ENCODE peak calls at places on chromosome 13, in six cellular contexts. A, G, C, P, X and T are unnamed samples.

GRCh38 chr13:80100636-80101035 is 240.3 kb downstream of the SPRY2 start:
- DNase-seq in A (no peak), G (no peak), C (no peak), P (no peak), X (no peak), T (no peak)

GRCh38 chr13:105177265-105177900 is 1358.1 kb downstream of the EFNB2 start:
- DNase-seq in A (no peak), G (no peak), C (no peak), P (no peak), X (no peak), T (no peak)

GRCh38 chr13:99289674-99290337 is 17.4 kb downstream of the GPR183 start:
- DNase-seq in A (no peak), G (no peak), C (no peak), P (no peak), X (no peak), T (no peak)

GRCh38 chr13:40187324-40187795 is 479.1 kb downstream of the FOXO1 start:
- DNase-seq in A (no peak), G (no peak), C (no peak), P (no peak), X (no peak), T (no peak)

GRCh38 chr13:104034891-104035290 is 968.7 kb upstream of the SLC10A2 start:
- DNase-seq in A (no peak), G (no peak), C (no peak), P (no peak), X (no peak), T (no peak)

GRCh38 chr13:25901460-25902376 is 150.1 kb downstream of the SHISA2 start:
- DNase-seq in A (no peak), G (no peak), C (no peak), P (peak), X (no peak), T (no peak)

GRCh38 chr13:30147380-30147779 is 160.0 kb downstream of the KATNAL1 start:
- DNase-seq in A (no peak), G (no peak), C (no peak), P (no peak), X (no peak), T (no peak)

GRCh38 chr13:59834801-59835200 is 328.9 kb downstream of the DIAPH3 start:
- DNase-seq in A (no peak), G (no peak), C (no peak), P (no peak), X (no peak), T (no peak)

GRCh38 chr13:21361123-21361522 is 98.0 kb downstream of the ZDHHC20 start:
- DNase-seq in A (no peak), G (no peak), C (no peak), P (no peak), X (no peak), T (no peak)

GRCh38 chr13:106858910-106859309 is 291.0 kb upstream of the ARGLU1 start:
- DNase-seq in A (no peak), G (no peak), C (no peak), P (no peak), X (no peak), T (no peak)

GRCh38 chr13:40756042-40756441 is 14.9 kb downstream of the MRPS31 start:
- DNase-seq in A (no peak), G (no peak), C (no peak), P (no peak), X (no peak), T (no peak)

GRCh38 chr13:27621366-27622101 is at the start of gene POLR1D:
- DNase-seq in A (peak), G (peak), C (peak), P (peak), X (peak), T (peak)

GRCh38 chr13:60572003-60572792 is 175.2 kb downstream of the TDRD3 start:
- DNase-seq in A (no peak), G (no peak), C (no peak), P (no peak), X (no peak), T (no peak)

GRCh38 chr13:20815469-20815868 is 41.7 kb upstream of the EEF1AKMT1 start:
- DNase-seq in A (no peak), G (no peak), C (no peak), P (no peak), X (no peak), T (no peak)

GRCh38 chr13:50319603-50320296 is 304.5 kb downstream of the KCNRG start:
- DNase-seq in A (no peak), G (no peak), C (no peak), P (no peak), X (no peak), T (no peak)

GRCh38 chr13:44734204-44734707 is 158.1 kb upstream of the TSC22D1 start:
- DNase-seq in A (no peak), G (no peak), C (no peak), P (no peak), X (no peak), T (peak)

GRCh38 chr13:96650301-96650886 is 343.9 kb downstream of the OXGR1 start:
- DNase-seq in A (no peak), G (no peak), C (no peak), P (peak), X (no peak), T (no peak)

GRCh38 chr13:79455331-79455730 is 25.6 kb upstream of the NDFIP2 start:
- DNase-seq in A (no peak), G (no peak), C (no peak), P (no peak), X (no peak), T (no peak)

GRCh38 chr13:77781804-77782203 is 84.3 kb downstream of the SLAIN1 start:
- DNase-seq in A (no peak), G (no peak), C (no peak), P (no peak), X (no peak), T (no peak)

GRCh38 chr13:21917046-21918010 is 246.5 kb downstream of the FGF9 start:
- DNase-seq in A (no peak), G (no peak), C (no peak), P (no peak), X (no peak), T (no peak)

GRCh38 chr13:47521895-47522487 is 479.1 kb downstream of the SUCLA2 start:
- DNase-seq in A (no peak), G (no peak), C (no peak), P (no peak), X (no peak), T (no peak)

GRCh38 chr13:42876810-42877550 is 95.6 kb downstream of the FAM216B start:
- DNase-seq in A (no peak), G (no peak), C (no peak), P (no peak), X (no peak), T (no peak)

GRCh38 chr13:28464861-28465260 is 30.1 kb downstream of the FLT1 start:
- DNase-seq in A (no peak), G (no peak), C (no peak), P (no peak), X (no peak), T (no peak)

GRCh38 chr13:105139380-105140285 is 1395.8 kb downstream of the EFNB2 start:
- DNase-seq in A (no peak), G (no peak), C (peak), P (peak), X (no peak), T (peak)

GRCh38 chr13:28626266-28626665 is 32.7 kb upstream of the POMP start:
- DNase-seq in A (no peak), G (no peak), C (no peak), P (no peak), X (no peak), T (no peak)

GRCh38 chr13:78022164-78022877 is 103.7 kb upstream of the EDNRB start:
- DNase-seq in A (no peak), G (no peak), C (no peak), P (peak), X (no peak), T (peak)

GRCh38 chr13:112013665-112014064 is 53.3 kb upstream of the SOX1 start:
- DNase-seq in A (no peak), G (no peak), C (no peak), P (no peak), X (no peak), T (no peak)

GRCh38 chr13:24016046-24016445 is 118.7 kb upstream of the C1QTNF9B start:
- DNase-seq in A (no peak), G (no peak), C (no peak), P (no peak), X (no peak), T (no peak)

GRCh38 chr13:51620165-51620983 is 36.1 kb downstream of the WDFY2 start:
- DNase-seq in A (no peak), G (no peak), C (no peak), P (no peak), X (no peak), T (no peak)
- TF ChIP-seq EP300 in A (no peak), G (no peak), C (no peak), P (no peak), X (no peak), T (no peak)

DNA sequence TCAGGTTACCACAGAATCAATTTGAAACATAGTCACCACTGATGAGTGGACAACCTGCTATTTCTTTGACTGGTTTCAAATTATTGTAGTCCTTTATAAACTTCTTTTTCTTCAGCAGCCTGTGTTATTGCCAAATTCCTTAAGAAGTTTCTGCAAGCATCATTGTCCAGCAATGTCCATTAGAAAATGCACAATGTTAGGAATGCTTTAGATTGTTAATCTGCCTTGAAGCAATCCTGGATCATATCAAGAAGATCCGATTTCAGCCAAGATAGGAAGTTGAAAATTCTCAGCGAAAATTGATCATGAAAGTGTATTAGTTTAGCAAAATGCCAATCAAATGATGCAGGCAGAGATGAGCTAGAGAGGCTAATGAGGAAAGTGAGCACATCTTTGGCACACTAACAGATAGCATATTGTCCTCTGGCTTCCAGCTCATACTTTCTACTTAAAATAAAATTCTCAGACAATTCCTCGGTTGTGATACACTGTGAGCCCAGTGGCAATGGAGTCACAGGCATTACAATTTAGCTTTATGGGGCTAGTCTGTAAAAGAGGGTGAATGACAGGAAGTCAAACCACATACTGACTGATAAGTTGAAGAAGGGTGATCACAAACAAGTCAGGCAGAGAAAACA is 270.5 kb downstream of the SLITRK6 start:
- DNase-seq in A (no peak), G (no peak), C (no peak), P (no peak), X (no peak), T (no peak)
- TF ChIP-seq EP300 in A (no peak), G (no peak), C (no peak), P (no peak), X (no peak), T (no peak)

DNA sequence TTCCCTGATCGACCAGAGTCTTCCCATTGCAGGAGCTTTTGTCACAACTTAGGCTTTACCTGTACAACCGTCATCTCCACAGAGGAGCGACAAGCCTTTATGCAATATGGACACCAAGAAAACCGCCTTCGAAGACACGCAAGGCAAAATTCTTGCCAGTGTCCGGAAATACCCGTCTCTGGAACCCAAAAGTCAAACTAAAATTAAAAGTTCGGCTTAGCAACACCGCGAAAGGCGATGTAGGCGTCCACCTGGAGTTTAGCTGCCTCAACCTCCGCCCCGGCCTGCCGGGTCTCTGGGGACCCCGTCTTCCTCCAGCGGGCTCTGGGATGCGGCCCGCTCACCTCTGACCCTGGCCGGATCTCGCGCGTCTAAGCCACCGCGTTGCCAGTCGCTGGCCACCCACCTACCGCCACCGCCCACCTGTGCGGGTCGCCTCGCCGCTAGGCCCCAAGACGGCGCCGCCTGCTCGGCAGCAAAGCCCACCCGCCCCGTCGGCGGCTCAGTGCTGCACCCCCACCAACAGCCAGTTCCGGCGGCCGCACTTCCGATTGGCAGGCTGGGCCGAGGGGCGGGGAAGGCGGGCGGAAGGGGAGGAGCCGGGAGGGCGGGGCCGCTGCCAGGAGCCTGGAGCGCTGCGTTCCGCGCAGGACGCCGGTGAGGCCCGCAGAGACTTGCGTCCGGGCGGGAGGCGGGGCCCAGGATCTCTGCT is at the start of gene SUPT20H:
- DNase-seq in A (peak), G (peak), C (peak), P (peak), X (peak), T (peak)
- TF ChIP-seq EP300 in A (no peak), G (no peak), C (no peak), P (no peak), X (no peak), T (peak)

DNA sequence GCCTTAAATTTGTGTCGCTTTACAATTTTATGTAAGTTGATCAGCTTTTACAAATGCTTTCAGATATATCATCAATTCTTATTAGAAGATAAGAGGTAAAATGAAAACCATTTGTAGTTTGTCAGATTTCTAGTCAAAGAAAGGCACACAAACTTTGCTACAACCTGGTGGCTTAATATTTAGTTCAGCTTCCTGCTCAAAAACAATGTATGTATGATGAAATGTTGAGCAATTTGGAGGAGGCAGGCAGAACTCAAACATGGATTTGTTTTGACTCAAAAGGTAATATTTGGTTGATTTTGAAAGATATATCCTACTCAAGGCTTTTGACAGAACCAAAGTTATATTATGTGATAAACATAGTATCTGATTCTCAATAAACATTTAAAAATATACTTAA is 24.2 kb downstream of the NEK5 start:
- DNase-seq in A (no peak), G (no peak), C (no peak), P (no peak), X (no peak), T (no peak)
- TF ChIP-seq EP300 in A (no peak), G (no peak), C (no peak), P (no peak), X (no peak), T (no peak)

GRCh38 chr13:51717786-51718398 is 86.1 kb downstream of the DHRS12 start:
- DNase-seq in A (no peak), G (no peak), C (no peak), P (no peak), X (no peak), T (no peak)
- TF ChIP-seq EP300 in A (no peak), G (no peak), C (no peak), P (no peak), X (no peak), T (no peak)

GRCh38 chr13:110343241-110343865 is 36.3 kb downstream of the COL4A2 start:
- DNase-seq in A (no peak), G (no peak), C (peak), P (no peak), X (no peak), T (no peak)
- TF ChIP-seq EP300 in A (no peak), G (no peak), C (peak), P (no peak), X (peak), T (peak)

GRCh38 chr13:90760639-90761038 is 586.8 kb upstream of the MIR17HG start:
- DNase-seq in A (no peak), G (no peak), C (no peak), P (no peak), X (no peak), T (no peak)
- TF ChIP-seq EP300 in A (no peak), G (no peak), C (no peak), P (no peak), X (no peak), T (no peak)

DNA sequence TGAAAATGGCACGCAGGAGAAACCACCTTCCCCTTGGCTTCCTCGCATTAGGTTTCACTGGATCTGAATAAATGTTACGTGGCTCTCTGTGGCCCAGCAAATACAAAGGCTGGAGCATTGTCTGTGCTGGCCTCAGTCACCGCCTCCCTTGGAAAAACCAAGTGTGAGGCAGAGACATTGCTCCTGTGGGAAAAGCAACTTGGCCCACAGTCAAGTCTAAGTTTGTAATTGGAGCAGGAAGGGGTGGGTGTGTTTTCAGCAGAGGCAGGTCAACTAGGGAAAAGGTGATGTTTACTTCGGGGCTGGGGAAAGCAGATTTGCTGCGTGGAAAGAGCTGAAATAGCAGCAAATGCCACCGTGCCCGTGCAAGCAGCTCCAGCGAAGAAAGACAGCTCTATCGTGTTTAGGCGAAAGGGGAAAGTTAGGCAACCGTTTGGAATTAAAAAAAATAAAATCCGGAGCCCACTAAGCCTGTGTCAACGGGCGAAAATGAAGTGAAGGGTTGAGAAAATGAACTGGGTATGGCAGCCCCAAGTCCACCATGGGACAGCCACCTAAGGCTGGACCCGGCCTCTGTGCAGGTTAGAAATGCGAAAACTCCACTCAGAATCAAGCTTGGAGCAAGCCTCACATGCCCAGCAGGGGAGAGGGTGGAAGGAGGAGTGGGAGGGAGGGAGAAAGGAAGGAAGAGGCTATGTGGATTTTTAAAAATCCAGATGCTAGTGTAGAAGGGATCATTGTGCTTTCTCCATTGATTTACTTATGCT is 101.4 kb downstream of the IRS2 start:
- DNase-seq in A (no peak), G (peak), C (no peak), P (no peak), X (no peak), T (peak)
- TF ChIP-seq EP300 in A (no peak), G (no peak), C (no peak), P (no peak), X (no peak), T (no peak)

DNA sequence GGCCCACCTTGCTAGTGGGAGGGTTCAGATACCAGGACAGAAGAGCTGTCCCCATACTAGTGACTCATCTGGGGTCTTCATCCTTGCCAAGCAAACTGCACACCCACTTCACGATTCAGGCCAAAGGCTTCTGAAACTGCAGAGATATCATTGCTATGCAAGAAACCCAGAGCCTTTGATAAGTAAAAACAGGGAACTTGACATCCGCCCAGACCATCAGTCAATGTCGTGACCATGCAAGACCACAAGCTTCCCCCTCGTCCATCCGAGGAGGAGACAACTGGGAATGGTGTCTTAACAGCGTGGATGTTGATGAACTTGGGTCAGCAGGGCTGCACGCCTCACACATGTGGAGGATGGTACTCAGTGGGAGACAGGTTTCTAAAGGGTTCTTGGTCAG is 58.0 kb downstream of the ABCC4 start:
- DNase-seq in A (no peak), G (no peak), C (no peak), P (no peak), X (no peak), T (no peak)
- TF ChIP-seq EP300 in A (no peak), G (no peak), C (no peak), P (no peak), X (no peak), T (no peak)